ENCODE peak calls at places on chromosomes 11 and 22, in eight cellular contexts. E is HTR-8/SVneo; M is HT-29; D is lower leg skin; T is GM03348; G is NCI-H1048; S is stimulated activated CD8-positive, alpha-beta memory T cell treated with anti-CD3 and anti-CD28 coated beads, Interleukin-4, amount 100 ng/mL, for 1 hour; V is activated T-helper 1 cell treated with anti-CD3 and anti-CD28 coated beads, Interleukin-12 subunit alpha, Interleukin-12 subunit beta, Interleukin-2, Interleukin-4 antibody, amounts not matched to agents 30 ng/mL and 10 ng/mL and 1 ng/mL, durations not matched to agents 14 hours and 24 hours and 36 hours. O is an unnamed sample.

GRCh38 chr11:29125621-29126020 is 891.2 kb downstream of the KCNA4 start:
- DNase-seq in E (no peak), M (no peak), D (no peak), T (peak; percentile 5), G (no peak), S (no peak), V (no peak), O (no peak)

GRCh38 chr11:73520358-73521061 is 77.4 kb downstream of the FAM168A start:
- DNase-seq in E (no peak), M (no peak), D (no peak), T (no peak), G (no peak), S (no peak), V (no peak), O (no peak)

GRCh38 chr11:75073459-75074190 is 23.1 kb downstream of the OR2AT4 start:
- DNase-seq in E (no peak), M (no peak), D (no peak), T (no peak), G (no peak), S (no peak), V (no peak), O (no peak)

GRCh38 chr22:40603088-40603605 is 33.4 kb downstream of the MRTFA start:
- DNase-seq in E (no peak), M (no peak), D (no peak), T (peak; percentile 55), G (no peak), S (no peak), V (no peak), O (peak; percentile 38)

GRCh38 chr22:44129614-44129976 is 51.1 kb upstream of the PARVG start:
- DNase-seq in E (no peak), M (no peak), D (no peak), T (peak; percentile 62), G (no peak), S (no peak), V (no peak), O (no peak)

GRCh38 chr22:39384750-39385480 is 14.7 kb upstream of the TAB1 start:
- DNase-seq in E (no peak), M (peak; percentile 32), D (no peak), T (no peak), G (no peak), S (no peak), V (no peak), O (peak; percentile 53)

GRCh38 chr11:26348776-26349175 is 16.8 kb downstream of the ANO3 start:
- DNase-seq in E (no peak), M (no peak), D (no peak), T (no peak), G (no peak), S (no peak), V (no peak), O (no peak)

GRCh38 chr11:9736365-9736764 is 72.5 kb downstream of the SWAP70 start:
- DNase-seq in E (no peak), M (no peak), D (no peak), T (no peak), G (no peak), S (no peak), V (no peak), O (no peak)

GRCh38 chr11:102981324-102981910 is 25.9 kb upstream of the MMP13 start:
- DNase-seq in E (no peak), M (no peak), D (no peak), T (no peak), G (no peak), S (no peak), V (no peak), O (no peak)

GRCh38 chr11:68806931-68807844 is 34.5 kb downstream of the CPT1A start:
- DNase-seq in E (peak; percentile 34), M (no peak), D (no peak), T (peak; percentile 64), G (no peak), S (no peak), V (no peak), O (peak; percentile 69)

GRCh38 chr11:96279421-96280290 is 63.3 kb downstream of the MAML2 start:
- DNase-seq in E (no peak), M (no peak), D (no peak), T (peak; percentile 36), G (no peak), S (no peak), V (no peak), O (no peak)

GRCh38 chr22:46531776-46532175 is 5.6 kb downstream of the CELSR1 start:
- DNase-seq in E (no peak), M (no peak), D (no peak), T (no peak), G (no peak), S (no peak), V (no peak), O (no peak)

GRCh38 chr11:23956586-23956985 is 540.3 kb upstream of the LUZP2 start:
- DNase-seq in E (no peak), M (no peak), D (no peak), T (no peak), G (no peak), S (no peak), V (no peak), O (no peak)

GRCh38 chr11:1659478-1659877 is 29.9 kb downstream of the KRTAP5-5 start:
- DNase-seq in E (no peak), M (no peak), D (no peak), T (no peak), G (no peak), S (no peak), V (no peak), O (no peak)

GRCh38 chr11:61752117-61752924 is at the start of gene MYRF:
- DNase-seq in E (peak; percentile 67), M (peak; percentile 44), D (no peak), T (peak; percentile 92), G (no peak), S (no peak), V (peak; percentile 52), O (peak; percentile 82)

GRCh38 chr22:46000081-46001027 is 23.4 kb upstream of the WNT7B start:
- DNase-seq in E (no peak), M (no peak), D (no peak), T (no peak), G (no peak), S (no peak), V (no peak), O (no peak)